ENCODE peak calls at places on chromosomes 4 and X, in eight cellular contexts. C, M, J, W, E, D, H and T are unnamed samples.

GRCh38 chrX:133985164-133986007 is at the start of gene GPC3:
- DNase-seq in C (peak; percentile 72), M (peak; percentile 48), J (peak; percentile 74), W (peak; percentile 38), E (no peak), D (peak; percentile 17), H (no peak), T (no peak)

GRCh38 chr4:135186002-135186401 is 984.4 kb upstream of the PABPC4L start:
- DNase-seq in C (no peak), M (no peak), J (no peak), W (no peak), E (no peak), D (no peak), H (no peak), T (no peak)

GRCh38 chr4:46274717-46275116 is 115.2 kb downstream of the GABRA2 start:
- DNase-seq in C (no peak), M (no peak), J (no peak), W (no peak), E (no peak), D (peak; percentile 7), H (no peak), T (no peak)

GRCh38 chr4:83413676-83414075 is 41.9 kb downstream of the HELQ start:
- DNase-seq in C (no peak), M (no peak), J (no peak), W (no peak), E (no peak), D (no peak), H (no peak), T (no peak)

GRCh38 chr4:132383571-132384199 is 765.4 kb upstream of the PCDH10 start:
- DNase-seq in C (no peak), M (no peak), J (no peak), W (no peak), E (no peak), D (no peak), H (no peak), T (no peak)

GRCh38 chrX:111662314-111662713 is 18.7 kb upstream of the ALG13 start:
- DNase-seq in C (no peak), M (no peak), J (no peak), W (no peak), E (no peak), D (no peak), H (no peak), T (no peak)

GRCh38 chrX:48482526-48482925 is 6.5 kb downstream of the FTSJ1 start:
- DNase-seq in C (no peak), M (no peak), J (no peak), W (no peak), E (no peak), D (no peak), H (no peak), T (no peak)

GRCh38 chr4:186676531-186677158 is 47.0 kb downstream of the FAT1 start:
- DNase-seq in C (no peak), M (no peak), J (peak; percentile 36), W (no peak), E (no peak), D (peak; percentile 91), H (no peak), T (no peak)

GRCh38 chr4:110361921-110362320 is 114.0 kb upstream of the ENPEP start:
- DNase-seq in C (no peak), M (no peak), J (no peak), W (no peak), E (no peak), D (peak; percentile 81), H (no peak), T (no peak)

GRCh38 chrX:97267376-97267775 is 383.7 kb downstream of the RPA4 start:
- DNase-seq in C (no peak), M (no peak), J (no peak), W (no peak), E (no peak), D (no peak), H (no peak), T (no peak)

GRCh38 chrX:57453901-57454300 is 137.9 kb upstream of the ZXDB start:
- DNase-seq in C (no peak), M (peak; percentile 5), J (peak; percentile 5), W (peak; percentile 23), E (no peak), D (peak; percentile 20), H (peak; percentile 18), T (peak; percentile 10)

GRCh38 chrX:74248889-74249288 is 55.1 kb upstream of the ZCCHC13 start:
- DNase-seq in C (no peak), M (peak; percentile 22), J (no peak), W (no peak), E (no peak), D (no peak), H (no peak), T (no peak)